ENCODE peak calls at places on chromosome 4, in eight cellular contexts. Q is posterior vena cava, F is suprapubic skin, L is NCI-H2227 treated with DMSO at 0.1 percent for 48 hours, E is progenitor cell of endocrine pancreas, I is stomach, M is endothelial cell, A is Daoy. R is an unnamed sample.

GRCh38 chr4:152460488-152460887 is 75.4 kb downstream of the FBXW7 start:
- DNase-seq in Q (no peak), F (no peak), L (no peak), E (no peak), I (no peak), M (no peak), A (peak; percentile 1), R (no peak)

GRCh38 chr4:244471-244870 is 60.8 kb downstream of the ZNF732 start:
- DNase-seq in Q (no peak), F (no peak), L (no peak), E (no peak), I (peak; percentile 56), M (no peak), A (peak; percentile 17), R (no peak)

GRCh38 chr4:47143261-47143660 is 111.9 kb downstream of the GABRB1 start:
- DNase-seq in Q (no peak), F (no peak), L (no peak), E (no peak), I (no peak), M (no peak), A (no peak), R (no peak)

GRCh38 chr4:3636628-3637320 is 104.6 kb upstream of the LRPAP1 start:
- DNase-seq in Q (no peak), F (no peak), L (no peak), E (no peak), I (no peak), M (no peak), A (no peak), R (peak; percentile 65)

GRCh38 chr4:89929425-89930272 is 35.0 kb downstream of the MMRN1 start:
- DNase-seq in Q (no peak), F (no peak), L (no peak), E (no peak), I (no peak), M (no peak), A (no peak), R (no peak)

GRCh38 chr4:100422911-100423310 is 94.9 kb downstream of the EMCN start:
- DNase-seq in Q (no peak), F (no peak), L (no peak), E (no peak), I (no peak), M (no peak), A (no peak), R (no peak)

GRCh38 chr4:3460926-3461325 is 2.2 kb upstream of the DOK7 start:
- DNase-seq in Q (no peak), F (no peak), L (no peak), E (no peak), I (no peak), M (no peak), A (no peak), R (no peak)

GRCh38 chr4:1992468-1993168 is 16.2 kb downstream of the NELFA start:
- DNase-seq in Q (peak; percentile 81), F (peak; percentile 77), L (no peak), E (no peak), I (no peak), M (peak; percentile 60), A (no peak), R (peak; percentile 88)

GRCh38 chr4:20652226-20652836 is 47.9 kb upstream of the PACRGL start:
- DNase-seq in Q (no peak), F (no peak), L (no peak), E (no peak), I (no peak), M (no peak), A (no peak), R (no peak)

GRCh38 chr4:101304916-101305315 is 42.4 kb downstream of the PPP3CA start:
- DNase-seq in Q (no peak), F (no peak), L (no peak), E (no peak), I (no peak), M (no peak), A (peak; percentile 49), R (no peak)

GRCh38 chr4:24382381-24382780 is 202.0 kb downstream of the DHX15 start:
- DNase-seq in Q (no peak), F (no peak), L (no peak), E (no peak), I (no peak), M (no peak), A (peak; percentile 46), R (no peak)

GRCh38 chr4:94634266-94634665 is 123.5 kb upstream of the BMPR1B start:
- DNase-seq in Q (no peak), F (no peak), L (no peak), E (no peak), I (no peak), M (no peak), A (no peak), R (no peak)

GRCh38 chr4:137794779-137795178 is 262.5 kb upstream of the PCDH18 start:
- DNase-seq in Q (no peak), F (no peak), L (no peak), E (no peak), I (no peak), M (no peak), A (no peak), R (no peak)

GRCh38 chr4:151197258-151197657 is 79.7 kb upstream of the PRSS48 start:
- DNase-seq in Q (no peak), F (no peak), L (no peak), E (no peak), I (no peak), M (no peak), A (no peak), R (no peak)